ENCODE peak calls at places on chromosomes 2 and 18, in six cellular contexts. X, E, V, Q, G and T are unnamed samples.

GRCh38 chr2:240394549-240394948 is 40.9 kb upstream of the GPC1 start:
- DNase-seq in X (no peak), E (no peak), Q (no peak), G (no peak), V (no peak), T (no peak)

GRCh38 chr2:72893594-72894319 is 6.5 kb downstream of the SPR start:
- DNase-seq in G (peak), V (peak), E (peak), Q (peak), X (peak), T (peak)

GRCh38 chr2:112156152-112156986 is 18.2 kb downstream of the FBLN7 start:
- DNase-seq in E (peak), G (peak), V (no peak), X (no peak), Q (no peak), T (peak)

GRCh38 chr2:234705108-234705507 is 208.2 kb upstream of the ARL4C start:
- DNase-seq in V (no peak), E (peak), G (peak), Q (no peak), X (no peak), T (peak)

GRCh38 chr2:27003857-27004256 is 28.9 kb upstream of the TMEM214 start:
- DNase-seq in G (peak), Q (no peak), V (no peak), X (no peak), E (peak), T (peak)

GRCh38 chr2:96353032-96353561 is 17.5 kb downstream of the NCAPH start:
- DNase-seq in X (peak), G (peak), E (peak), Q (no peak), V (no peak), T (no peak)

GRCh38 chr2:100408104-100408503 is 9.4 kb downstream of the CHST10 start:
- DNase-seq in V (no peak), X (no peak), Q (peak), E (no peak), G (peak), T (no peak)

GRCh38 chr2:207253946-207254345 is 88.2 kb upstream of the KLF7 start:
- DNase-seq in Q (no peak), E (peak), X (no peak), G (peak), V (no peak), T (peak)

GRCh38 chr2:212539145-212539880 is 711 bp upstream of the ERBB4 start:
- DNase-seq in E (peak), X (peak), V (no peak), G (no peak), Q (peak), T (peak)

GRCh38 chr2:33064349-33064801 is 117.6 kb downstream of the LTBP1 start:
- DNase-seq in V (no peak), X (no peak), Q (no peak), E (no peak), G (peak), T (no peak)

DNA sequence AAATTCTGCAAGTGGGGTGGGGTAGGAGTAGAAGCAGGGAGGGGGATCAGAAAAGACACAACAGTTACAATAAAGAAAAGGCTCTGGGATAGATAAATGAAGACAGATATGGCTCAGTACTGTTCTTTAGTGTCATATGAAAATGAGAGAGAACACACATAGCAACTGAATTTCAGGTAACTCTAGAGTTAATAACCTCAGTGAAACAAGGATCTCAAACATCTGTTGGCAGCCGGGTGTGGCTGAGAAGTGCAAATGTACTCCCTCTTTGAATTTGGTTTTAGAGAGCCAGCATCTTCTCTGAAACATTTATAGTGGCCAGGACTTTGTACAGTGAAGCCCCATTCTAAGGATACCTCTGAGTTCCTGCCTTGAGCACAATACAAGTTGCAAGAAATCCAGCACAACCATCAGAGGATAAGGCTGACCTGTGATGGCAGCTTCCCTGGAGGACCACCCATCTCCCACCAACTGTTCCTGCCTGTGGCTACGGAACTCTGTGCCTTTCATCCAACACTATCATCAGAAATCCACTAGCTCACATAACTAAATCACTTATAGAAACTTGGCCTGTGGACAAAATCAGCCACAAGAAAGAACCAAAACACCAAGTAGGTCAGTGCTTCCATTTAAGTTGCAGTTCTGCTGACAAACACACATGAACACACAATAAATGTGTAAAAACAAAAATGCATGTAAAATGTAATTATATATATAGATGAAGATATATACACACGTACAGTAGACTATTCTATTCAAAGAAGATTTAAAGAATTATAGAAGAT is 37.3 kb upstream of the PEX13 start:
- DNase-seq in Q (no peak), G (no peak), E (no peak), X (no peak), V (no peak), T (no peak)
- H3K4me3 ChIP-seq in Q (no peak), G (no peak), E (no peak), X (no peak), V (no peak), T (no peak)

GRCh38 chr18:55856679-55857078 is 268.7 kb upstream of the TCF4 start:
- DNase-seq in V (no peak), Q (no peak), X (no peak), E (peak), G (no peak), T (no peak)

GRCh38 chr18:55857409-55857808 is 269.4 kb upstream of the TCF4 start:
- DNase-seq in V (no peak), E (no peak), G (no peak), Q (no peak), X (no peak), T (peak)

GRCh38 chr18:55859116-55859515 is 271.1 kb upstream of the TCF4 start:
- DNase-seq in X (no peak), E (no peak), V (no peak), G (no peak), Q (no peak), T (no peak)

GRCh38 chr18:55857961-55858360 is 270.0 kb upstream of the TCF4 start:
- DNase-seq in X (no peak), G (no peak), E (no peak), V (no peak), Q (no peak), T (no peak)

GRCh38 chr18:55858661-55859111 is 270.7 kb upstream of the TCF4 start:
- DNase-seq in Q (no peak), G (no peak), X (no peak), E (peak), V (no peak), T (no peak)
- H3K4me3 ChIP-seq in Q (no peak), G (no peak), X (peak), E (no peak), V (no peak), T (no peak)

GRCh38 chr18:3340682-3341097 is 78.8 kb downstream of the MYL12B start:
- DNase-seq in G (peak), E (peak), X (no peak), V (no peak), Q (no peak), T (peak)
- H3K4me3 ChIP-seq in G (no peak), E (no peak), X (no peak), V (no peak), Q (no peak), T (no peak)

GRCh38 chr2:120771556-120772208 is 36.0 kb downstream of the GLI2 start:
- DNase-seq in E (peak), G (peak), Q (no peak), V (no peak), X (peak), T (no peak)
- H3K4me3 ChIP-seq in E (no peak), G (no peak), Q (no peak), V (no peak), X (no peak), T (no peak)

GRCh38 chr18:22711381-22711717 is 221.8 kb upstream of the RBBP8 start:
- DNase-seq in G (no peak), E (peak), V (no peak), X (no peak), Q (no peak), T (peak)
- H3K4me3 ChIP-seq in G (no peak), E (peak), V (no peak), X (peak), Q (no peak), T (peak)

GRCh38 chr2:170819941-170820646 is 3.4 kb downstream of the GAD1 start:
- DNase-seq in Q (no peak), G (no peak), V (no peak), E (no peak), X (no peak), T (no peak)
- H3K4me3 ChIP-seq in Q (no peak), G (no peak), V (peak), E (no peak), X (no peak), T (no peak)

GRCh38 chr2:187655001-187655400 is 100.8 kb upstream of the TFPI start:
- DNase-seq in X (no peak), V (no peak), G (no peak), Q (no peak), E (no peak), T (no peak)
- H3K4me3 ChIP-seq in X (no peak), V (no peak), G (no peak), Q (no peak), E (no peak), T (no peak)

DNA sequence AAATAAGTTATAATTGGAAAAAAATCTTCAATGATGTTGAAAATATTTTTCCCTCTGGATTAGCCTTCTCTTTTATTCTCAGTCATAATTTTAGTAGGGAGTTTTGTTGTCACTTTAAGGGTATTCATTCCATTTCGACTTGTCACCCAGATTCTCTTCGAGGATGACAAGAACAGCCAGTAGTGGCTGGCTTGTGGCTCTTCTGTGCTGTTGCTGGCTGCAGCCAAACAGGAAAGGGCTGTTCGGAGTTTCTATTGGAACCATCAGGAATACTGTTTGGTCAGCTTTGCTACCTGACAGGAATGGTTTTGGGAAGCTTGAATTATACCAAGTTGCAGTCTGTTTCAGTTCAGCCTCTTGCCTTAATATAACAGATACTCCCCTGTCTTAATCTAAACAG is 41.6 kb downstream of the MGAT5 start:
- DNase-seq in X (no peak), E (peak), Q (no peak), G (no peak), V (no peak), T (no peak)
- H3K4me3 ChIP-seq in X (no peak), E (no peak), Q (no peak), G (no peak), V (no peak), T (no peak)